ENCODE peak calls at places on chromosomes 5 and 9, in four cellular contexts. One of them, this sample, is unnamed.

GRCh38 chr5:15391648-15392392 is 108.2 kb upstream of the FBXL7 start:
- DNase-seq in IMR-90: no peak
- DNase-seq in H1: no peak
- DNase-seq in mesendoderm: peak
- DNase-seq in this sample: no peak

GRCh38 chr5:143019614-143020515 is 249.7 kb downstream of the ARHGAP26 start:
- DNase-seq in H1: no peak
- DNase-seq in mesendoderm: peak
- DNase-seq in IMR-90: no peak
- DNase-seq in this sample: no peak

GRCh38 chr9:136228107-136228875 is 17.3 kb downstream of the QSOX2 start:
- DNase-seq in mesendoderm: peak
- DNase-seq in H1: no peak
- DNase-seq in IMR-90: peak
- DNase-seq in this sample: no peak

GRCh38 chr5:14901462-14902051 is 30.0 kb upstream of the ANKH start:
- DNase-seq in IMR-90: peak
- DNase-seq in H1: no peak
- DNase-seq in mesendoderm: peak
- DNase-seq in this sample: no peak

GRCh38 chr9:131557855-131558548 is 12.7 kb downstream of the PRRT1B start:
- DNase-seq in H1: no peak
- DNase-seq in IMR-90: no peak
- DNase-seq in mesendoderm: no peak
- DNase-seq in this sample: no peak

GRCh38 chr9:87880683-87881082 is 2.0 kb upstream of the SPATA31E1 start:
- DNase-seq in H1: no peak
- DNase-seq in IMR-90: no peak
- DNase-seq in mesendoderm: no peak
- DNase-seq in this sample: no peak

GRCh38 chr5:6772886-6773285 is 59.7 kb downstream of the TENT4A start:
- DNase-seq in H1: no peak
- DNase-seq in IMR-90: no peak
- DNase-seq in mesendoderm: peak
- DNase-seq in this sample: no peak

GRCh38 chr5:127887282-127887681 is 184.1 kb downstream of the CCDC192 start:
- DNase-seq in mesendoderm: no peak
- DNase-seq in H1: no peak
- DNase-seq in IMR-90: no peak
- DNase-seq in this sample: no peak

GRCh38 chr9:84258371-84258770 is 82.2 kb downstream of the SLC28A3 start:
- DNase-seq in IMR-90: no peak
- DNase-seq in H1: no peak
- DNase-seq in mesendoderm: no peak
- DNase-seq in this sample: no peak

GRCh38 chr9:77598510-77598909 is 49.6 kb downstream of the GNA14 start:
- DNase-seq in mesendoderm: no peak
- DNase-seq in IMR-90: peak
- DNase-seq in H1: no peak
- DNase-seq in this sample: no peak

GRCh38 chr9:125218621-125219020 is 18.3 kb downstream of the RABEPK start:
- DNase-seq in H1: no peak
- DNase-seq in mesendoderm: no peak
- DNase-seq in IMR-90: no peak
- DNase-seq in this sample: no peak

GRCh38 chr9:128034821-128035764 is 32.0 kb downstream of the NAIF1 start:
- DNase-seq in mesendoderm: peak
- DNase-seq in IMR-90: peak
- DNase-seq in H1: peak
- DNase-seq in this sample: peak

GRCh38 chr9:135503371-135504261 is 3.1 kb downstream of the MRPS2 start:
- DNase-seq in H1: no peak
- DNase-seq in mesendoderm: no peak
- DNase-seq in IMR-90: no peak
- DNase-seq in this sample: no peak

GRCh38 chr9:127846451-127847154 is 7.9 kb downstream of the ENG start:
- DNase-seq in H1: no peak
- DNase-seq in IMR-90: no peak
- DNase-seq in mesendoderm: no peak
- DNase-seq in this sample: no peak

GRCh38 chr5:148290271-148291195 is 21.7 kb upstream of the SPINK7 start:
- DNase-seq in mesendoderm: peak
- DNase-seq in IMR-90: peak
- DNase-seq in H1: no peak
- DNase-seq in this sample: peak

GRCh38 chr5:73605223-73606087 is 20.5 kb upstream of the ARHGEF28 start:
- DNase-seq in mesendoderm: no peak
- DNase-seq in H1: no peak
- DNase-seq in IMR-90: peak
- DNase-seq in this sample: no peak

GRCh38 chr9:83965350-83966208 is 14.4 kb downstream of the HNRNPK start:
- DNase-seq in IMR-90: peak
- DNase-seq in mesendoderm: peak
- DNase-seq in H1: no peak
- DNase-seq in this sample: no peak

GRCh38 chr5:133425764-133426738 is 186.3 kb downstream of the FSTL4 start:
- DNase-seq in IMR-90: no peak
- DNase-seq in mesendoderm: no peak
- DNase-seq in H1: no peak
- DNase-seq in this sample: no peak

GRCh38 chr9:97297889-97298288 is 9.6 kb upstream of the CCDC180 start:
- DNase-seq in H1: no peak
- DNase-seq in IMR-90: no peak
- DNase-seq in mesendoderm: no peak
- DNase-seq in this sample: no peak

DNA sequence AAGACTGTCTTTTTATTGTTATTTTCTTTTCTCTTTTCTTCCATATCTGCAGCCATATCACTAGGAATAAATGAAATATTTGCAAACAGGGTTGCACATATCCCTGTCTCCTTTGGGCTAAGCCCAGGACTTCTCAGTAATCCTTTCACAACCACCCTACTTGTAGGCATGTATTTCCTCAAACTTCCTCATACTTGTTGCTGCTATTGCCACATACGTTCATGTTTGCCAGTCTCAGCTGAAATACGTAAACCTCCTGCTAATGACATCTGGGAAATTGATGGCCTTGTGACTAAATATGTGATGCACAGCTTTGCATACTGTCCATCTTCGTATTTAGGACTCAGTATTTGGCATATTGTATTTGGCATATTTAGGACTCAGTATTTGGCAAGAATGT is 224.6 kb downstream of the PLK2 start:
- DNase-seq in H1: no peak
- DNase-seq in IMR-90: peak
- DNase-seq in mesendoderm: no peak
- DNase-seq in this sample: no peak
- H3K56ac ChIP-seq in H1: no peak
- H3K56ac ChIP-seq in IMR-90: no peak
- H3K56ac ChIP-seq in mesendoderm: no peak
- H3K56ac ChIP-seq in this sample: no peak

GRCh38 chr5:178340187-178340586 is 107.6 kb upstream of the PHYKPL start:
- DNase-seq in IMR-90: no peak
- DNase-seq in H1: no peak
- DNase-seq in mesendoderm: no peak
- DNase-seq in this sample: no peak
- H2BK15ac ChIP-seq in IMR-90: no peak
- H2BK15ac ChIP-seq in H1: no peak
- H2BK15ac ChIP-seq in mesendoderm: no peak
- H2BK15ac ChIP-seq in this sample: no peak

DNA sequence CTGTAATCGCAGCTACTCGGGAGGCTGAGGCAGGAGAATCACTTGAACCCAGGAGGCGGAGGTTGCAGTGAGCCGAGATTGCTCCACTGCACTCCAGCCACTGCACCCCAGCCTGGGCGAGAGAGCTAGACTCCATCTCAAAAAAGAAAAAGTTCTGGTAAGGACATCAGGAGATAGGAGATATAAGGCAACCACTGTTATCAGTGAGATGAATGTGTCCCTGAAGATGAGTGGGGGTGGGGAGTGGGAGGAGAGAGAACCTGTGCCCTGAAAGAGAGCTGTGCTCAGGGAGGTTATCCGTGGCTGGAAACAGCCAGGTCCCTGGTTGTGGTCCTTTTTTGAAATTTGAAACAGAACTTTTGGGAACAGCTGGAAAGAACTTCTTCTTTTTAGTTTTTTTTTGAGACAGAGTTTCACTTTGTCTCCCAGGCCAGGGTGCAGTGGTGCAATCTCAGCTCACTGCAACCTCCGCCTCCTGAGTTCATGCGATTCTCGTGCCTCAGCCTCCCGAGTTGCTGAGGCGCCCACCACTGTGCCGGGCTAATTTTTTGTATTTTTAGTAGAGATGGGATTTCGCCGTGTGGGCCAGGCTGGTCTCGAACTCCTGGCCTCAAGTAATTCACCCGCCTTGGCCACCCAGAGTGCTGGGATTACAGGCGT is 2.6 kb downstream of the PTPA start:
- DNase-seq in IMR-90: no peak
- DNase-seq in mesendoderm: no peak
- DNase-seq in H1: no peak
- DNase-seq in this sample: no peak
- H3K56ac ChIP-seq in IMR-90: no peak
- H3K56ac ChIP-seq in mesendoderm: no peak
- H3K56ac ChIP-seq in H1: no peak
- H3K56ac ChIP-seq in this sample: no peak

GRCh38 chr9:114607671-114608524 is 3.2 kb upstream of the TMEM268 start:
- DNase-seq in IMR-90: no peak
- DNase-seq in mesendoderm: no peak
- DNase-seq in H1: no peak
- DNase-seq in this sample: no peak
- H2BK15ac ChIP-seq in IMR-90: no peak
- H2BK15ac ChIP-seq in mesendoderm: no peak
- H2BK15ac ChIP-seq in H1: no peak
- H2BK15ac ChIP-seq in this sample: no peak

GRCh38 chr5:103345461-103345860 is 86.9 kb downstream of the MACIR start:
- DNase-seq in mesendoderm: no peak
- DNase-seq in H1: no peak
- DNase-seq in IMR-90: no peak
- DNase-seq in this sample: no peak
- H3K56ac ChIP-seq in mesendoderm: no peak
- H3K56ac ChIP-seq in H1: no peak
- H3K56ac ChIP-seq in IMR-90: no peak
- H3K56ac ChIP-seq in this sample: no peak

GRCh38 chr9:107489687-107490605 is at the start of gene KLF4:
- DNase-seq in mesendoderm: peak
- DNase-seq in H1: peak
- DNase-seq in IMR-90: peak
- DNase-seq in this sample: peak

GRCh38 chr9:107486674-107487520 is 2.7 kb downstream of the KLF4 start:
- DNase-seq in IMR-90: no peak
- DNase-seq in H1: no peak
- DNase-seq in mesendoderm: peak
- DNase-seq in this sample: peak

GRCh38 chr9:107488400-107489143 is 997 bp downstream of the KLF4 start:
- DNase-seq in mesendoderm: peak
- DNase-seq in IMR-90: peak
- DNase-seq in H1: no peak
- DNase-seq in this sample: peak

GRCh38 chr9:107489144-107489673 is 360 bp downstream of the KLF4 start:
- DNase-seq in mesendoderm: peak
- DNase-seq in IMR-90: no peak
- DNase-seq in H1: no peak
- DNase-seq in this sample: no peak

GRCh38 chr9:107487521-107488399 is 1.8 kb downstream of the KLF4 start:
- DNase-seq in IMR-90: no peak
- DNase-seq in H1: peak
- DNase-seq in mesendoderm: peak
- DNase-seq in this sample: peak
- H2BK15ac ChIP-seq in IMR-90: no peak
- H2BK15ac ChIP-seq in H1: no peak
- H2BK15ac ChIP-seq in mesendoderm: no peak
- H2BK15ac ChIP-seq in this sample: no peak

GRCh38 chr5:130227699-130228098 is 323.4 kb downstream of the CHSY3 start:
- DNase-seq in IMR-90: no peak
- DNase-seq in H1: no peak
- DNase-seq in mesendoderm: peak
- DNase-seq in this sample: no peak
- H3K56ac ChIP-seq in IMR-90: no peak
- H3K56ac ChIP-seq in H1: no peak
- H3K56ac ChIP-seq in mesendoderm: no peak
- H3K56ac ChIP-seq in this sample: no peak

GRCh38 chr9:90965911-90966290 is 164.3 kb downstream of the SYK start:
- DNase-seq in mesendoderm: no peak
- DNase-seq in IMR-90: no peak
- DNase-seq in H1: no peak
- DNase-seq in this sample: no peak

GRCh38 chr9:90966475-90967150 is 165.0 kb downstream of the SYK start:
- DNase-seq in IMR-90: peak
- DNase-seq in mesendoderm: no peak
- DNase-seq in H1: no peak
- DNase-seq in this sample: no peak

GRCh38 chr9:90964101-90965020 is 162.7 kb downstream of the SYK start:
- DNase-seq in H1: no peak
- DNase-seq in IMR-90: no peak
- DNase-seq in mesendoderm: peak
- DNase-seq in this sample: peak

GRCh38 chr9:90967171-90967570 is 165.6 kb downstream of the SYK start:
- DNase-seq in mesendoderm: peak
- DNase-seq in H1: no peak
- DNase-seq in IMR-90: no peak
- DNase-seq in this sample: no peak

DNA sequence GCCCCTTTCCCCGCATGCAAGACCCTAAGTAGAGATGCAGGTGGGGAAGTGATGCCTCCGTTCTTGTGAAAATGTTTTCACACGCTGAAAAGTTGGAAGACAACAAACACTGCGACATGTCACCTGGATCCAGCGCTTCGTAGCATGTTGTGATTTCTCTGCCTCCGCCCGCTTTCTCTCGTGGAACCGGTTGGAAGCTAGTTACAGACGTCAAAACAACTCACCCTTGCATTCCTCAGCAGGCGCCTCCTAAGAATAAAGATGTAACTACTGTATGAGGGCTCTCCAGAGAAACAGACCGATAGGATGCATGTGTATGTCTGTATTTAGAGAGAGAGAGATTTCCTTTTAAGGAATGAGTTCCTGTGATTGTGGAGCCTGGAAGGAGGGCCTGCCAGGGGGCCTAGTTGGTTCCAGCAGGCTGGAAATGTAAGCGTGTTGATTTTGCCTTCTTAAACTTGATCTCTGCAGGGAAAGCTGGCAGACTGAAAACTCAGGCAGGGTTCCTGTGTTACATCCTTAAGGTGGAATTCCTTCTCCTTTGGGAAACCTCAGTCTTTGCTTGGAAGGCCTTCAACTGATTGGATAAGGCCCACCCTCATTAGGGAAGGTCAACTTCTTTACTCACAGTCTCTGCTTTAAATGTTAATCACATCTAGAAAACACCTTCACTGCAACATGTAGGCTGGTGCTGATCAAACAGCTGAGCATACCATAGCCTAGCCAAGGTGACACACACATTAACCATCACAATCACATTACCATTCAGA is 163.7 kb downstream of the SYK start:
- DNase-seq in H1: no peak
- DNase-seq in IMR-90: no peak
- DNase-seq in mesendoderm: no peak
- DNase-seq in this sample: no peak
- H2BK15ac ChIP-seq in H1: peak
- H2BK15ac ChIP-seq in IMR-90: peak
- H2BK15ac ChIP-seq in mesendoderm: no peak
- H2BK15ac ChIP-seq in this sample: no peak

This sample was measured in H9.